ENCODE peak calls at places on chromosomes 12 and 14, in seven cellular contexts. C, M, Y, B, A, T and U are unnamed samples.

GRCh38 chr12:12818693-12819092 is 5.5 kb downstream of the DDX47 start:
- ATAC-seq in C (no peak), M (no peak), Y (no peak), B (no peak), A (peak), T (no peak), U (no peak)

GRCh38 chr14:92960706-92961566 is 38.0 kb downstream of the CHGA start:
- ATAC-seq in C (no peak), M (no peak), Y (peak), B (no peak), A (no peak), T (peak), U (no peak)

GRCh38 chr12:15336772-15337553 is 14.7 kb downstream of the PTPRO start:
- ATAC-seq in C (no peak), M (no peak), Y (peak), B (no peak), A (no peak), T (peak), U (no peak)

GRCh38 chr12:107241421-107241820 is 148.1 kb upstream of the CRY1 start:
- ATAC-seq in C (no peak), M (no peak), Y (no peak), B (no peak), A (no peak), T (no peak), U (no peak)

GRCh38 chr12:14950982-14951746 is 10.2 kb downstream of the ARHGDIB start:
- ATAC-seq in C (no peak), M (peak), Y (no peak), B (peak), A (no peak), T (no peak), U (peak)

GRCh38 chr12:132393991-132394949 is 64.9 kb upstream of the GALNT9 start:
- ATAC-seq in C (no peak), M (no peak), Y (peak), B (no peak), A (no peak), T (peak), U (peak)

GRCh38 chr12:93060071-93060665 is 131.1 kb upstream of the EEA1 start:
- ATAC-seq in C (peak), M (no peak), Y (no peak), B (no peak), A (peak), T (no peak), U (no peak)

GRCh38 chr14:60222820-60223219 is 26.2 kb upstream of the PPM1A start:
- ATAC-seq in C (no peak), M (peak), Y (peak), B (peak), A (no peak), T (no peak), U (peak)

GRCh38 chr14:99644723-99645544 is at the start of gene HHIPL1:
- ATAC-seq in C (no peak), M (peak), Y (peak), B (peak), A (no peak), T (peak), U (no peak)

GRCh38 chr12:47561746-47562145 is 144.1 kb downstream of the RPAP3 start:
- ATAC-seq in C (no peak), M (no peak), Y (peak), B (no peak), A (no peak), T (no peak), U (no peak)

GRCh38 chr12:1338483-1339177 is 255.8 kb downstream of the FBXL14 start:
- ATAC-seq in C (no peak), M (no peak), Y (no peak), B (peak), A (no peak), T (no peak), U (no peak)

GRCh38 chr12:43309845-43310405 is 242.1 kb downstream of the ADAMTS20 start:
- ATAC-seq in C (no peak), M (no peak), Y (no peak), B (no peak), A (no peak), T (no peak), U (no peak)

GRCh38 chr12:26845984-26846383 is 13.0 kb upstream of the ITPR2 start:
- ATAC-seq in C (no peak), M (peak), Y (no peak), B (peak), A (peak), T (no peak), U (no peak)

GRCh38 chr14:33949051-33950037 is 1.5 kb downstream of the EGLN3 start:
- ATAC-seq in C (no peak), M (peak), Y (no peak), B (no peak), A (no peak), T (no peak), U (no peak)

GRCh38 chr14:31070431-31070830 is 44.3 kb upstream of the STRN3 start:
- ATAC-seq in C (no peak), M (no peak), Y (no peak), B (no peak), A (no peak), T (no peak), U (no peak)